ENCODE peak calls at places on chromosomes 1 and 21, in eight cellular contexts. B is AG10803; Q is Peyer's patch; H is lower lobe of right lung; A is CD8-positive, alpha-beta T cell; J is IMR-90; L is CD8-positive, alpha-beta memory T cell; M is heart right ventricle. C is an unnamed sample.

GRCh38 chr1:197314672-197315071 is 46.6 kb downstream of the CRB1 start:
- DNase-seq in B (no peak), Q (no peak), H (no peak), A (no peak), J (no peak), L (no peak), M (no peak), C (no peak)

GRCh38 chr21:26715878-26716506 is 129.2 kb downstream of the ADAMTS1 start:
- DNase-seq in B (peak), Q (no peak), H (peak), A (no peak), J (peak), L (no peak), M (no peak), C (peak)

GRCh38 chr1:46816930-46817329 is 18.1 kb downstream of the CYP4B1 start:
- DNase-seq in B (no peak), Q (no peak), H (no peak), A (no peak), J (no peak), L (no peak), M (no peak), C (no peak)

GRCh38 chr1:65509912-65510680 is 89.6 kb downstream of the LEPR start:
- DNase-seq in B (peak), Q (no peak), H (no peak), A (no peak), J (peak), L (no peak), M (no peak), C (peak)

GRCh38 chr1:17125756-17126237 is 6.5 kb upstream of the PADI2 start:
- DNase-seq in B (peak), Q (peak), H (peak), A (peak), J (peak), L (peak), M (peak), C (no peak)

GRCh38 chr1:59128239-59128736 is 168.6 kb upstream of the FGGY start:
- DNase-seq in B (no peak), Q (no peak), H (no peak), A (no peak), J (peak), L (no peak), M (no peak), C (no peak)

GRCh38 chr1:85296980-85297379 is 20.5 kb upstream of the BCL10 start:
- DNase-seq in B (peak), Q (no peak), H (no peak), A (no peak), J (peak), L (no peak), M (no peak), C (no peak)

GRCh38 chr1:218705391-218705790 is 360.3 kb downstream of the TGFB2 start:
- DNase-seq in B (no peak), Q (no peak), H (no peak), A (no peak), J (peak), L (no peak), M (no peak), C (no peak)

GRCh38 chr21:45528981-45529784 is 13.1 kb downstream of the SLC19A1 start:
- DNase-seq in B (no peak), Q (peak), H (peak), A (no peak), J (no peak), L (no peak), M (peak), C (no peak)

GRCh38 chr1:108082741-108083562 is 117.2 kb downstream of the SLC25A24 start:
- DNase-seq in B (no peak), Q (no peak), H (no peak), A (no peak), J (no peak), L (no peak), M (no peak), C (no peak)

GRCh38 chr1:210213335-210213734 is 19.3 kb upstream of the SERTAD4 start:
- DNase-seq in B (no peak), Q (no peak), H (no peak), A (no peak), J (no peak), L (no peak), M (no peak), C (no peak)

GRCh38 chr1:73717971-73718370 is 480.0 kb downstream of the LRRIQ3 start:
- DNase-seq in B (no peak), Q (no peak), H (no peak), A (no peak), J (no peak), L (no peak), M (no peak), C (no peak)

GRCh38 chr21:46567348-46567747 is 37.5 kb downstream of the S100B start:
- DNase-seq in B (no peak), Q (no peak), H (peak), A (no peak), J (no peak), L (no peak), M (no peak), C (no peak)

GRCh38 chr1:27478098-27478497 is 11.9 kb downstream of the WASF2 start:
- DNase-seq in B (no peak), Q (peak), H (peak), A (no peak), J (no peak), L (no peak), M (no peak), C (no peak)

GRCh38 chr1:107648071-107648470 is 316.9 kb downstream of the VAV3 start:
- DNase-seq in B (peak), Q (no peak), H (no peak), A (no peak), J (peak), L (no peak), M (no peak), C (peak)

GRCh38 chr1:41394918-41395598 is 33.8 kb downstream of the FOXO6 start:
- DNase-seq in B (no peak), Q (no peak), H (no peak), A (no peak), J (no peak), L (no peak), M (no peak), C (no peak)

GRCh38 chr1:150507912-150508864 is at the start of gene ECM1:
- DNase-seq in B (peak), Q (peak), H (peak), A (no peak), J (peak), L (no peak), M (peak), C (no peak)

GRCh38 chr1:162070094-162070748 is 730 bp downstream of the NOS1AP start:
- DNase-seq in B (no peak), Q (peak), H (peak), A (no peak), J (no peak), L (peak), M (no peak), C (no peak)

GRCh38 chr1:158089476-158089875 is 91.2 kb upstream of the CD1D start:
- DNase-seq in B (no peak), Q (no peak), H (no peak), A (no peak), J (no peak), L (no peak), M (no peak), C (no peak)

GRCh38 chr1:9689011-9689706 is 37.6 kb downstream of the PIK3CD start:
- DNase-seq in B (peak), Q (peak), H (peak), A (peak), J (peak), L (peak), M (peak), C (no peak)

GRCh38 chr1:9691108-9691445 is 39.5 kb downstream of the PIK3CD start:
- DNase-seq in B (peak), Q (no peak), H (no peak), A (no peak), J (peak), L (no peak), M (no peak), C (no peak)

GRCh38 chr1:9689971-9690381 is 38.4 kb downstream of the PIK3CD start:
- DNase-seq in B (no peak), Q (peak), H (peak), A (no peak), J (no peak), L (no peak), M (peak), C (no peak)

GRCh38 chr1:9691726-9692125 is 40.2 kb downstream of the PIK3CD start:
- DNase-seq in B (no peak), Q (no peak), H (no peak), A (no peak), J (peak), L (no peak), M (no peak), C (no peak)

DNA sequence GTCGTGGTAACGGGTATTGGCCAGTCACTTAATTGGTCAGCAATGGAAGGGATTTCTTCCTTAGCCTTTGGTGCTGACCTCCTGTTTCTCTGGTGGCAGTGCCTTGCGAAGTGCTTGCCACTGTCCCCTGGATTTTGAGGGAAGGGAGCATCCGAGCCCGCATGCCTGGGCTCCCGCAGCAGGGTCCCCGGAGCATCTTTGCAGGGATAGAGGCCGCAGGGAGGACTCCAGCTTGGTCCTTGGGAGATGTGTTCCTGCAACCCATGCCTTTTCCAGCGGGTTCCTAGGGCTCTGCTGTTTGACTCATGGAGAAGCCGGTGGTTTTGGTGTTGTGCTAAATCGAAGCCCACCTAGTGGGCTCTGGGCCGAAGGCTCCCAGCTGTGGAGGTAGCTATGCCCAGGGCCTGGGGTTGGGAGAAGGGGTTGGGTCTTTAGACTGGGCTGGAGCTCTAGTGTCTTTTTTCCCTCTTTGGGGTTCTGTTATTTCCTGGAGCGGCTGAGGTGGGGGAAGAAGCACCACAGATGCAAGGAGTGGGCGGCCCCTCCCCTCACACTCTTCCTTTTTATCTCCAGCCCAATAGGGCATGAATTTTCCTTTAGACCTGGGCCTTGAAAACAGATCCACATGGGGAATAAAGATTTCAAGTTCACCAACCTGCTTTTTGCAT is 39.0 kb downstream of the PIK3CD start:
- DNase-seq in B (no peak), Q (no peak), H (no peak), A (no peak), J (no peak), L (no peak), M (no peak), C (no peak)
- H3K4me3 ChIP-seq in B (peak), Q (peak), H (peak), A (peak), J (peak), L (peak), M (no peak), C (peak)

DNA sequence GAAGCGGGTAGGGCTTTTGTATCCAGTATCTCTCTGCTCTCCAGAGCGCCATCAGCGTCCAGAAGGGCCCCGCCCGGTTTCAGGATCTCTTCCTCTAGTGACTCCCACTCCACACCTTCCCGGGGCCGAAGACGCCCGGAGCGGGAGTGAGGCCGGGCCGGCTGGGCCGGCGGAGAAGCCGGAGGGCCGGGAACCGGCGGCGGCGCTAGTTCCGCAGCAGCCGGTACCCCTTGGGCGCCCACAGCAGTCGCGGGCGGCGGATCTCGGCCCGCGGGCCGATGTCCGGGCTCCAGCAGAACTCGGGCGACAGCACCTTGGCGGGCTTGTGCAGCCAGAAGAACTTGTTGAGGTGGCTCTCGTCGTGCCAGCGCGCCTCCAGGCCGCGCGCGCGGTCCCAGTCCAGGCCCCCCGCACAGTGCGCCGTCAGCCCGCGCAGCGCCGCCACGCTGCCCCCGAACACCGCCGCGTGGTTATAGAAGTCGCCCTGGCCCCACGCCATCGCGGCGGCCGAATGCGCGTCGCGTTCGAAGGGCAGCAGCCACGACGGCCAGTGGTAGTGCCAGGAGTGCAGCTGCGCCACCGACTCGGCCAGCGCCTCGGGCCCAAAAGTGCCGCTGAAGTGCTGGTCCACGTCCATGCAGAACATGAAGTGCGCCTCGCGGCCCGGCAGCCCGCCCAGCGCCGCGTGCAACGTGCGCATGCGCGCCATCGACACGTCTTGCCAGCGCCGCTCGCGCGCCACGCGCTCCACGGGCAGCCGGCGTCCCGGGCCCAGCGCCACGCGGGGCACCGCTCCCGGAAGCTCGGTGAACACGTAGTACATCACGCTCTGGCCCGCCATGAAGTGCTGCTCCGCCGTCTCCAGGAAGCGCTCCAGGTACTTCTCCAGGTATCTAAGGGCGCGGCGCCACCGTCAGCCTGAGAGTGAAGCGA is 14.1 kb downstream of the A3GALT2 start:
- DNase-seq in B (no peak), Q (no peak), H (peak), A (no peak), J (no peak), L (no peak), M (peak), C (no peak)
- H3K4me3 ChIP-seq in B (no peak), Q (peak), H (peak), A (no peak), J (no peak), L (no peak), M (peak), C (peak)

GRCh38 chr1:227318852-227319607 is 738 bp upstream of the CDC42BPA start:
- DNase-seq in B (peak), Q (peak), H (no peak), A (no peak), J (peak), L (no peak), M (peak), C (no peak)
- H3K4me3 ChIP-seq in B (peak), Q (peak), H (peak), A (peak), J (peak), L (peak), M (peak), C (peak)

DNA sequence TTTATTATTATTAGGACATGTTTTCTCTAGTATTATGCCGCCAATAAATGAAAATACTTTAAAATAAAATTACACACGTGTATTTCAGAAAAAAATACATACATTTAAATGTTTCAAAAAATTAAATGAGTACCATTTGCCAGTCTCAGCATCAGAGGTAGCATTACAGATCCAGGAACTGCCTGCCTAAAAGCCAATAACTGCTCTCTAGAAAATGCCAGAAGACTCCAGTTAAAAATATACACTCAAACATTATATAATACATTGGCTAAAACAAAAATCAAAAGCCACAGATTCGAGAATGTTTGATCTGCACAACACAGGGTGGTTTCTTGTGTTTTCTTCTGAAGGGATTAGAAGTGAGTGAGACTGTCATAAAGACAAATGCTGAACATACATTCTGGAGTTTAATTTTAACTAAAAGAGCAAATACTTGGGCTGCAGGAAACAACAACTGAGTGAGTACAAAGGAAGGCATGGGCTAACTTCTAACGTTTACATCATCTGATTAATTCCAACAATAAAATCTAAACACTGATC is 105.5 kb downstream of the RERE start:
- DNase-seq in B (no peak), Q (no peak), H (no peak), A (no peak), J (no peak), L (no peak), M (no peak), C (no peak)
- H3K4me3 ChIP-seq in B (peak), Q (no peak), H (peak), A (no peak), J (no peak), L (no peak), M (no peak), C (no peak)

C was measured in skeletal muscle cell.